ENCODE peak calls at places on chromosomes 13 and 19, in six cellular contexts. One of them, this sample, is unnamed.

GRCh38 chr13:50676602-50677001 is 166.9 kb downstream of the DLEU7 start:
- DNase-seq in kidney tubule cell: peak
- DNase-seq in spleen: no peak
- DNase-seq in NCI-H1694 treated with DMSO at 0.1 percent for 48 hours: no peak
- DNase-seq in progenitor cell of endocrine pancreas: no peak
- DNase-seq in psoas muscle: no peak
- DNase-seq in this sample: no peak

GRCh38 chr19:50835103-50835784 is 1.9 kb upstream of the KLK15 start:
- DNase-seq in progenitor cell of endocrine pancreas: no peak
- DNase-seq in NCI-H1694 treated with DMSO at 0.1 percent for 48 hours: no peak
- DNase-seq in kidney tubule cell: peak
- DNase-seq in spleen: no peak
- DNase-seq in psoas muscle: no peak
- DNase-seq in this sample: no peak

GRCh38 chr19:2330632-2331284 is 2.3 kb downstream of the SPPL2B start:
- DNase-seq in psoas muscle: peak
- DNase-seq in NCI-H1694 treated with DMSO at 0.1 percent for 48 hours: no peak
- DNase-seq in progenitor cell of endocrine pancreas: no peak
- DNase-seq in spleen: no peak
- DNase-seq in kidney tubule cell: peak
- DNase-seq in this sample: no peak

GRCh38 chr13:58399263-58399662 is 767.7 kb downstream of the PCDH17 start:
- DNase-seq in kidney tubule cell: no peak
- DNase-seq in progenitor cell of endocrine pancreas: no peak
- DNase-seq in spleen: no peak
- DNase-seq in psoas muscle: no peak
- DNase-seq in NCI-H1694 treated with DMSO at 0.1 percent for 48 hours: no peak
- DNase-seq in this sample: no peak

GRCh38 chr19:512548-513365 is 5.5 kb downstream of the TPGS1 start:
- DNase-seq in NCI-H1694 treated with DMSO at 0.1 percent for 48 hours: no peak
- DNase-seq in kidney tubule cell: no peak
- DNase-seq in spleen: peak
- DNase-seq in progenitor cell of endocrine pancreas: no peak
- DNase-seq in psoas muscle: no peak
- DNase-seq in this sample: no peak

GRCh38 chr13:40539954-40540706 is 126.3 kb downstream of the FOXO1 start:
- DNase-seq in progenitor cell of endocrine pancreas: no peak
- DNase-seq in kidney tubule cell: peak
- DNase-seq in spleen: no peak
- DNase-seq in NCI-H1694 treated with DMSO at 0.1 percent for 48 hours: no peak
- DNase-seq in psoas muscle: no peak
- DNase-seq in this sample: peak

GRCh38 chr19:33771308-33772101 is 25.2 kb upstream of the KCTD15 start:
- DNase-seq in psoas muscle: peak
- DNase-seq in kidney tubule cell: peak
- DNase-seq in NCI-H1694 treated with DMSO at 0.1 percent for 48 hours: peak
- DNase-seq in spleen: peak
- DNase-seq in progenitor cell of endocrine pancreas: peak
- DNase-seq in this sample: no peak

GRCh38 chr13:45825124-45825650 is 26.4 kb downstream of the SIAH3 start:
- DNase-seq in psoas muscle: no peak
- DNase-seq in spleen: no peak
- DNase-seq in progenitor cell of endocrine pancreas: no peak
- DNase-seq in NCI-H1694 treated with DMSO at 0.1 percent for 48 hours: no peak
- DNase-seq in kidney tubule cell: no peak
- DNase-seq in this sample: no peak

GRCh38 chr13:77356155-77356554 is 29.3 kb upstream of the MYCBP2 start:
- DNase-seq in spleen: no peak
- DNase-seq in NCI-H1694 treated with DMSO at 0.1 percent for 48 hours: no peak
- DNase-seq in kidney tubule cell: no peak
- DNase-seq in psoas muscle: no peak
- DNase-seq in progenitor cell of endocrine pancreas: no peak
- DNase-seq in this sample: no peak

GRCh38 chr13:111397202-111397880 is 76.9 kb downstream of the TEX29 start:
- DNase-seq in NCI-H1694 treated with DMSO at 0.1 percent for 48 hours: no peak
- DNase-seq in progenitor cell of endocrine pancreas: no peak
- DNase-seq in kidney tubule cell: no peak
- DNase-seq in spleen: peak
- DNase-seq in psoas muscle: no peak
- DNase-seq in this sample: no peak

GRCh38 chr13:42477588-42478190 is 96.3 kb upstream of the TNFSF11 start:
- DNase-seq in kidney tubule cell: no peak
- DNase-seq in progenitor cell of endocrine pancreas: no peak
- DNase-seq in NCI-H1694 treated with DMSO at 0.1 percent for 48 hours: peak
- DNase-seq in spleen: no peak
- DNase-seq in psoas muscle: peak
- DNase-seq in this sample: peak

GRCh38 chr13:36332986-36333385 is 13.2 kb downstream of the SPART start:
- DNase-seq in NCI-H1694 treated with DMSO at 0.1 percent for 48 hours: no peak
- DNase-seq in spleen: no peak
- DNase-seq in progenitor cell of endocrine pancreas: no peak
- DNase-seq in psoas muscle: no peak
- DNase-seq in kidney tubule cell: peak
- DNase-seq in this sample: no peak